ENCODE peak calls at places on chromosomes 2 and 18, in eight cellular contexts. V is colonic mucosa, I is IMR-90, X is GM23338, J is RWPE2, W is neural progenitor cell, O is left ventricle myocardium inferior, P is brain microvascular endothelial cell. A is an unnamed sample.

GRCh38 chr2:97760480-97761049 is 47.2 kb downstream of the ZAP70 start:
- DNase-seq in V (no peak), I (no peak), X (no peak), J (peak), W (no peak), O (no peak), P (no peak), A (no peak)

GRCh38 chr2:208315081-208315788 is 49.2 kb downstream of the PIKFYVE start:
- DNase-seq in V (no peak), I (peak), X (no peak), J (no peak), W (no peak), O (no peak), P (peak), A (no peak)

GRCh38 chr2:16756831-16757644 is 91.4 kb upstream of the CYRIA start:
- DNase-seq in V (peak), I (peak), X (peak), J (no peak), W (peak), O (peak), P (peak), A (peak)

GRCh38 chr2:51559026-51559425 is 527.1 kb upstream of the NRXN1 start:
- DNase-seq in V (no peak), I (peak), X (no peak), J (no peak), W (no peak), O (no peak), P (no peak), A (no peak)

GRCh38 chr2:120847700-120848321 is 112.1 kb downstream of the GLI2 start:
- DNase-seq in V (no peak), I (no peak), X (no peak), J (peak), W (no peak), O (no peak), P (no peak), A (no peak)

GRCh38 chr18:68418881-68419280 is 296.0 kb downstream of the TMX3 start:
- DNase-seq in V (no peak), I (peak), X (no peak), J (no peak), W (no peak), O (no peak), P (peak), A (no peak)

GRCh38 chr18:48957616-48958015 is 6.9 kb upstream of the SMAD7 start:
- DNase-seq in V (no peak), I (no peak), X (no peak), J (no peak), W (no peak), O (no peak), P (no peak), A (no peak)

GRCh38 chr2:16635796-16636699 is 29.6 kb downstream of the CYRIA start:
- DNase-seq in V (no peak), I (peak), X (peak), J (no peak), W (no peak), O (no peak), P (peak), A (no peak)

GRCh38 chr2:134122610-134123009 is 131.3 kb upstream of the MGAT5 start:
- DNase-seq in V (no peak), I (no peak), X (peak), J (no peak), W (peak), O (no peak), P (no peak), A (no peak)

GRCh38 chr18:74609535-74609934 is 11.9 kb downstream of the ZNF407 start:
- DNase-seq in V (no peak), I (peak), X (no peak), J (no peak), W (no peak), O (no peak), P (peak), A (no peak)

GRCh38 chr2:100291152-100291970 is 30.9 kb downstream of the LONRF2 start:
- DNase-seq in V (no peak), I (peak), X (no peak), J (no peak), W (no peak), O (no peak), P (peak), A (peak)

GRCh38 chr2:42931818-42932195 is 139.4 kb upstream of the HAAO start:
- DNase-seq in V (no peak), I (peak), X (no peak), J (no peak), W (no peak), O (no peak), P (no peak), A (no peak)

GRCh38 chr18:44625367-44625766 is 55.3 kb upstream of the SETBP1 start:
- DNase-seq in V (no peak), I (no peak), X (no peak), J (no peak), W (no peak), O (no peak), P (no peak), A (no peak)

GRCh38 chr18:47929681-47930085 is 776 bp downstream of the SMAD2 start:
- DNase-seq in V (no peak), I (peak), X (no peak), J (no peak), W (no peak), O (no peak), P (peak), A (no peak)

GRCh38 chr2:151162185-151162584 is 99.5 kb downstream of the RBM43 start:
- DNase-seq in V (no peak), I (peak), X (peak), J (no peak), W (no peak), O (no peak), P (peak), A (no peak)

GRCh38 chr2:168244318-168244717 is 3.1 kb downstream of the STK39 start:
- DNase-seq in V (peak), I (no peak), X (no peak), J (no peak), W (no peak), O (peak), P (no peak), A (no peak)

GRCh38 chr2:19038096-19039015 is 320.1 kb downstream of the OSR1 start:
- DNase-seq in V (no peak), I (peak), X (no peak), J (no peak), W (no peak), O (no peak), P (peak), A (no peak)

GRCh38 chr2:240646900-240647502 is 21.7 kb downstream of the GPR35 start:
- DNase-seq in V (no peak), I (no peak), X (no peak), J (no peak), W (no peak), O (no peak), P (no peak), A (peak)

GRCh38 chr2:170354855-170355649 is 177.1 kb downstream of the MYO3B start:
- DNase-seq in V (no peak), I (no peak), X (no peak), J (no peak), W (no peak), O (no peak), P (no peak), A (no peak)

GRCh38 chr2:177554365-177554764 is 161.8 kb downstream of the AGPS start:
- DNase-seq in V (no peak), I (no peak), X (no peak), J (no peak), W (no peak), O (no peak), P (no peak), A (no peak)

GRCh38 chr2:133841905-133842304 is 273.6 kb upstream of the NCKAP5 start:
- DNase-seq in V (no peak), I (peak), X (no peak), J (no peak), W (no peak), O (no peak), P (peak), A (no peak)

GRCh38 chr2:207770602-207771404 is 1.1 kb upstream of the FZD5 start:
- DNase-seq in V (no peak), I (no peak), X (peak), J (no peak), W (peak), O (no peak), P (no peak), A (no peak)

GRCh38 chr18:65587491-65587890 is 163.3 kb upstream of the CDH7 start:
- DNase-seq in V (no peak), I (no peak), X (no peak), J (no peak), W (no peak), O (no peak), P (no peak), A (no peak)

GRCh38 chr18:48693625-48694262 is 154.9 kb downstream of the CTIF start:
- DNase-seq in V (no peak), I (peak), X (no peak), J (no peak), W (no peak), O (no peak), P (peak), A (no peak)

GRCh38 chr2:146324954-146325353 is 1519.9 kb upstream of the ACVR2A start:
- DNase-seq in V (no peak), I (peak), X (no peak), J (no peak), W (no peak), O (no peak), P (peak), A (no peak)

GRCh38 chr2:152548111-152548875 is 169.0 kb downstream of the PRPF40A start:
- DNase-seq in V (no peak), I (peak), X (no peak), J (no peak), W (no peak), O (no peak), P (no peak), A (no peak)

GRCh38 chr2:68447118-68447517 is 20.0 kb downstream of the FBXO48 start:
- DNase-seq in V (no peak), I (no peak), X (no peak), J (no peak), W (no peak), O (no peak), P (no peak), A (no peak)

GRCh38 chr2:46812381-46813024 is 103.1 kb downstream of the MCFD2 start:
- DNase-seq in V (peak), I (peak), X (no peak), J (no peak), W (peak), O (peak), P (peak), A (peak)

GRCh38 chr2:159209341-159210306 is 76.9 kb downstream of the WDSUB1 start:
- DNase-seq in V (peak), I (no peak), X (no peak), J (no peak), W (no peak), O (no peak), P (no peak), A (no peak)

GRCh38 chr18:49733321-49733720 is 80.0 kb downstream of the ACAA2 start:
- DNase-seq in V (no peak), I (peak), X (no peak), J (no peak), W (no peak), O (no peak), P (no peak), A (no peak)

GRCh38 chr2:175964195-175964594 is 37.9 kb downstream of the LNPK start:
- DNase-seq in V (no peak), I (no peak), X (no peak), J (no peak), W (no peak), O (no peak), P (no peak), A (no peak)

GRCh38 chr2:172252154-172252553 is 149.5 kb upstream of the DLX2 start:
- DNase-seq in V (no peak), I (no peak), X (no peak), J (no peak), W (no peak), O (peak), P (no peak), A (no peak)

GRCh38 chr2:181955010-181955409 is 30.6 kb upstream of the PPP1R1C start:
- DNase-seq in V (no peak), I (peak), X (no peak), J (no peak), W (no peak), O (no peak), P (peak), A (no peak)

GRCh38 chr2:37698931-37699481 is 27.6 kb upstream of the CDC42EP3 start:
- DNase-seq in V (no peak), I (peak), X (no peak), J (no peak), W (no peak), O (no peak), P (peak), A (no peak)

GRCh38 chr2:224060783-224061482 is 21.8 kb upstream of the SERPINE2 start:
- DNase-seq in V (no peak), I (no peak), X (no peak), J (no peak), W (no peak), O (no peak), P (no peak), A (no peak)

GRCh38 chr2:224058048-224058775 is 19.1 kb upstream of the SERPINE2 start:
- DNase-seq in V (no peak), I (no peak), X (peak), J (no peak), W (no peak), O (no peak), P (no peak), A (no peak)

GRCh38 chr2:224059178-224059577 is 20.1 kb upstream of the SERPINE2 start:
- DNase-seq in V (no peak), I (no peak), X (no peak), J (no peak), W (no peak), O (no peak), P (no peak), A (no peak)

GRCh38 chr2:224063308-224063648 is 24.2 kb upstream of the SERPINE2 start:
- DNase-seq in V (no peak), I (no peak), X (no peak), J (no peak), W (no peak), O (no peak), P (no peak), A (no peak)

GRCh38 chr2:224062481-224063307 is 23.6 kb upstream of the SERPINE2 start:
- DNase-seq in V (no peak), I (no peak), X (peak), J (no peak), W (no peak), O (no peak), P (no peak), A (no peak)
- TF ChIP-seq CTCF in V (no peak), I (no peak), X (peak), J (no peak), W (peak), O (no peak), P (no peak), A (no peak)

GRCh38 chr2:237511421-237511820 is 24.4 kb downstream of the MLPH start:
- DNase-seq in V (no peak), I (peak), X (no peak), J (no peak), W (no peak), O (no peak), P (no peak), A (no peak)

GRCh38 chr2:237510502-237511217 is 23.6 kb downstream of the MLPH start:
- DNase-seq in V (no peak), I (no peak), X (no peak), J (no peak), W (no peak), O (no peak), P (no peak), A (no peak)

GRCh38 chr2:237508361-237508760 is 21.3 kb downstream of the MLPH start:
- DNase-seq in V (no peak), I (no peak), X (no peak), J (no peak), W (no peak), O (no peak), P (no peak), A (no peak)

GRCh38 chr2:237509151-237509550 is 22.1 kb downstream of the MLPH start:
- DNase-seq in V (no peak), I (no peak), X (no peak), J (no peak), W (no peak), O (no peak), P (no peak), A (no peak)

GRCh38 chr2:237509905-237510304 is 22.9 kb downstream of the MLPH start:
- DNase-seq in V (peak), I (no peak), X (no peak), J (no peak), W (no peak), O (no peak), P (no peak), A (no peak)
- H3K27ac ChIP-seq in V (peak), I (no peak), X (no peak), J (no peak), W (no peak), O (peak), P (no peak), A (no peak)

GRCh38 chr2:64667535-64667934 is 13.8 kb upstream of the SERTAD2 start:
- DNase-seq in V (no peak), I (no peak), X (no peak), J (no peak), W (no peak), O (no peak), P (no peak), A (no peak)
- H3K4me3 ChIP-seq in V (no peak), I (no peak), X (no peak), J (no peak), W (no peak), O (no peak), P (no peak), A (no peak)

GRCh38 chr2:123993728-123994323 is 31.3 kb upstream of the CNTNAP5 start:
- DNase-seq in V (peak), I (no peak), X (peak), J (no peak), W (peak), O (no peak), P (peak), A (no peak)
- TF ChIP-seq CTCF in V (peak), I (peak), X (peak), J (peak), W (peak), O (peak), P (peak), A (no peak)

GRCh38 chr18:62768172-62768943 is 53.0 kb downstream of the PHLPP1 start:
- DNase-seq in V (no peak), I (no peak), X (no peak), J (no peak), W (no peak), O (no peak), P (no peak), A (no peak)
- H3K27ac ChIP-seq in V (no peak), I (no peak), X (peak), J (peak), W (no peak), O (no peak), P (peak), A (no peak)

DNA sequence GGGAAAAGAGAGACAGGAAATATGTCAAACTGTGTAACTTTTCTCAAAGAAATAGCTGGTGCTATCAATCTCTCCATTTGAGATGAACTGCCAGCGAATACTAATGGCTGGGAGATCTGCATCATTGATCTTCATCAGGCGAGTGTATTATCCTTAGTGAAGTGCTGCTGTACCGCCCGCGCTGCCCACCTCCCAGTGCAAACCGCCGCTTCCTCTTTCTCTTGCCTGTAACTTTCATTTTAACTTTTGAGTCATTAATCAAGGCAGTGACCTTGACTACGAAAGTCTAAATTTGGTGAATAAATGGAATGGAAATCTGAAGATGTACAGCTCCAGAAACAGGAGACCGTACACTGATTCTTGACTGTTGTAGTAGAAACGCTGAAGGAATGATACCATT is 246.2 kb upstream of the ST6GAL2 start:
- DNase-seq in V (no peak), I (no peak), X (no peak), J (no peak), W (no peak), O (no peak), P (no peak), A (no peak)
- H3K4me3 ChIP-seq in V (no peak), I (no peak), X (no peak), J (no peak), W (no peak), O (no peak), P (no peak), A (no peak)

GRCh38 chr2:61763605-61764034 is 90.2 kb downstream of the FAM161A start:
- DNase-seq in V (peak), I (peak), X (no peak), J (peak), W (peak), O (peak), P (peak), A (peak)
- TF ChIP-seq CTCF in V (no peak), I (peak), X (peak), J (peak), W (peak), O (peak), P (peak), A (no peak)